ENCODE peak calls at places on chromosomes 7 and 10, in nine cellular contexts. One of them, this sample, is unnamed.

GRCh38 chr10:66822801-66823200 is 103.0 kb upstream of the LRRTM3 start:
- DNase-seq in GM12878: no peak
- DNase-seq in suprapubic skin: no peak
- DNase-seq in upper lobe of left lung: no peak
- DNase-seq in SK-N-SH: no peak
- DNase-seq in sigmoid colon: no peak
- DNase-seq in A549: no peak
- DNase-seq in K562: no peak
- DNase-seq in H1: peak
- DNase-seq in this sample: no peak

GRCh38 chr10:90443342-90443741 is 414.5 kb downstream of the HTR7 start:
- DNase-seq in GM12878: no peak
- DNase-seq in suprapubic skin: no peak
- DNase-seq in upper lobe of left lung: no peak
- DNase-seq in SK-N-SH: no peak
- DNase-seq in sigmoid colon: no peak
- DNase-seq in A549: no peak
- DNase-seq in K562: no peak
- DNase-seq in H1: no peak
- DNase-seq in this sample: no peak

GRCh38 chr7:36011588-36011965 is 141.5 kb upstream of the EEPD1 start:
- DNase-seq in GM12878: no peak
- DNase-seq in suprapubic skin: no peak
- DNase-seq in upper lobe of left lung: no peak
- DNase-seq in SK-N-SH: no peak
- DNase-seq in sigmoid colon: no peak
- DNase-seq in A549: no peak
- DNase-seq in K562: no peak
- DNase-seq in H1: no peak
- DNase-seq in this sample: no peak

GRCh38 chr10:12975266-12975665 is 26.2 kb downstream of the CCDC3 start:
- DNase-seq in GM12878: no peak
- DNase-seq in suprapubic skin: no peak
- DNase-seq in upper lobe of left lung: no peak
- DNase-seq in SK-N-SH: no peak
- DNase-seq in sigmoid colon: no peak
- DNase-seq in A549: peak
- DNase-seq in K562: no peak
- DNase-seq in H1: no peak
- DNase-seq in this sample: no peak

GRCh38 chr7:147245274-147245673 is 1128.7 kb downstream of the CNTNAP2 start:
- DNase-seq in GM12878: no peak
- DNase-seq in suprapubic skin: no peak
- DNase-seq in upper lobe of left lung: no peak
- DNase-seq in SK-N-SH: peak
- DNase-seq in sigmoid colon: no peak
- DNase-seq in A549: peak
- DNase-seq in K562: peak
- DNase-seq in H1: peak
- DNase-seq in this sample: no peak

GRCh38 chr7:117674617-117675016 is 194.8 kb downstream of the CFTR start:
- DNase-seq in GM12878: no peak
- DNase-seq in suprapubic skin: no peak
- DNase-seq in upper lobe of left lung: no peak
- DNase-seq in SK-N-SH: no peak
- DNase-seq in sigmoid colon: no peak
- DNase-seq in A549: no peak
- DNase-seq in K562: no peak
- DNase-seq in H1: no peak
- DNase-seq in this sample: no peak

GRCh38 chr7:130943336-130943901 is 209.4 kb upstream of the KLF14 start:
- DNase-seq in GM12878: no peak
- DNase-seq in suprapubic skin: no peak
- DNase-seq in upper lobe of left lung: no peak
- DNase-seq in SK-N-SH: no peak
- DNase-seq in sigmoid colon: no peak
- DNase-seq in A549: peak
- DNase-seq in K562: no peak
- DNase-seq in H1: no peak
- DNase-seq in this sample: no peak

GRCh38 chr7:156389116-156389692 is 251.4 kb upstream of the RNF32 start:
- DNase-seq in GM12878: no peak
- DNase-seq in suprapubic skin: no peak
- DNase-seq in upper lobe of left lung: peak
- DNase-seq in SK-N-SH: no peak
- DNase-seq in sigmoid colon: no peak
- DNase-seq in A549: no peak
- DNase-seq in K562: no peak
- DNase-seq in H1: no peak
- DNase-seq in this sample: no peak

GRCh38 chr7:149253665-149254064 is 8.3 kb upstream of the ZNF783 start:
- DNase-seq in GM12878: no peak
- DNase-seq in suprapubic skin: no peak
- DNase-seq in upper lobe of left lung: no peak
- DNase-seq in SK-N-SH: no peak
- DNase-seq in sigmoid colon: no peak
- DNase-seq in A549: no peak
- DNase-seq in K562: no peak
- DNase-seq in H1: no peak
- DNase-seq in this sample: no peak

GRCh38 chr7:149254181-149254858 is 7.7 kb upstream of the ZNF783 start:
- DNase-seq in GM12878: no peak
- DNase-seq in suprapubic skin: no peak
- DNase-seq in upper lobe of left lung: peak
- DNase-seq in SK-N-SH: no peak
- DNase-seq in sigmoid colon: no peak
- DNase-seq in A549: no peak
- DNase-seq in K562: no peak
- DNase-seq in H1: no peak
- DNase-seq in this sample: no peak

GRCh38 chr7:149256568-149256967 is 5.4 kb upstream of the ZNF783 start:
- DNase-seq in GM12878: no peak
- DNase-seq in suprapubic skin: no peak
- DNase-seq in upper lobe of left lung: no peak
- DNase-seq in SK-N-SH: no peak
- DNase-seq in sigmoid colon: no peak
- DNase-seq in A549: no peak
- DNase-seq in K562: no peak
- DNase-seq in H1: no peak
- DNase-seq in this sample: no peak

GRCh38 chr7:149255174-149255573 is 6.8 kb upstream of the ZNF783 start:
- DNase-seq in GM12878: no peak
- DNase-seq in suprapubic skin: no peak
- DNase-seq in upper lobe of left lung: no peak
- DNase-seq in SK-N-SH: no peak
- DNase-seq in sigmoid colon: no peak
- DNase-seq in A549: no peak
- DNase-seq in K562: no peak
- DNase-seq in H1: no peak
- DNase-seq in this sample: no peak

DNA sequence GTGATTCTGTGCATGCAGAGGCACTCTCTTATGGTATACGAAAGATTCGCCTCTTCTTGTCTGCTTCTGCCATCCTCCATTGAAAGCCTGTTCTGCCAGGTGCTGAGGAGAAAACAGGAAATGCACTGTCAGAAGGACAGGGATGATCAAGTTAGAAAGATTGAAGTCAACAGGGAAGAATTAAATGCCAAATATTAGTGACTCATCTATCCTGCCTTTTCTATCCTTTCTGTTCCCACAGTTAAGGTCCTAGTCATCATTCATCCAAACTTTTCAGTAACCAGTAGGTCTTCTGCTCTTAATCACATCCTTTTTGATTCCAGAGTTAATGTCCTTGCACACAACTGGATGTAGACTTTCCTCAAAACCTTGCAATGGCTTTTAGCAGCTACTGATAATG is 4.8 kb upstream of the ZNF783 start:
- DNase-seq in GM12878: no peak
- DNase-seq in suprapubic skin: no peak
- DNase-seq in upper lobe of left lung: no peak
- DNase-seq in SK-N-SH: no peak
- DNase-seq in sigmoid colon: no peak
- DNase-seq in A549: no peak
- DNase-seq in K562: no peak
- DNase-seq in H1: no peak
- DNase-seq in this sample: no peak
- TF ChIP-seq EP300 in GM12878: no peak
- TF ChIP-seq EP300 in suprapubic skin: no peak
- TF ChIP-seq EP300 in upper lobe of left lung: no peak
- TF ChIP-seq EP300 in SK-N-SH: no peak
- TF ChIP-seq EP300 in sigmoid colon: no peak
- TF ChIP-seq EP300 in A549: no peak
- TF ChIP-seq EP300 in K562: no peak
- TF ChIP-seq EP300 in H1: no peak
- TF ChIP-seq EP300 in this sample: no peak

DNA sequence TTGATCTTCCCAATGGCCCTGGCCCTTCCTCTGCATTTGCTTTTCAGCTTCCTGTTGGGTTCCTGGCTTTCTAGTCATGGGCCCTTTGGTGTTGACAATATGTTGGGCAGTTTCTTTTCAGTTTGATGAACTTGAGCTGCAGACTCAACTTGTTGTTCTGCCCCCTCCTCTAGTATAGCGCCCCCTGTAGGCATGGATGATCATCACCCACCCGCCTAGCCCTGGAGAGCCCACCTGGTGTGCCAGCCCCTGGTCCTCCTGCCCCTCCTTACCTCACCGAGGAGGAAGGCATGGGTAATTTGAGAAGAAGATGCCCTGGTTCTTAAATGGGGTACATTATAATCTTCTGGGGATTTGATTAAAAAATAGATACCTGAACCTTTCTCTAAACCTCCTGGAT is 271.2 kb downstream of the SNX10 start:
- DNase-seq in GM12878: no peak
- DNase-seq in suprapubic skin: no peak
- DNase-seq in upper lobe of left lung: no peak
- DNase-seq in SK-N-SH: no peak
- DNase-seq in sigmoid colon: no peak
- DNase-seq in A549: no peak
- DNase-seq in K562: no peak
- DNase-seq in H1: no peak
- DNase-seq in this sample: no peak
- TF ChIP-seq CTCF in GM12878: no peak
- TF ChIP-seq CTCF in suprapubic skin: no peak
- TF ChIP-seq CTCF in upper lobe of left lung: no peak
- TF ChIP-seq CTCF in SK-N-SH: peak
- TF ChIP-seq CTCF in sigmoid colon: no peak
- TF ChIP-seq CTCF in A549: no peak
- TF ChIP-seq CTCF in K562: no peak
- TF ChIP-seq CTCF in H1: peak
- TF ChIP-seq CTCF in this sample: no peak

GRCh38 chr10:112287844-112288243 is 4.6 kb downstream of the TECTB start:
- DNase-seq in GM12878: no peak
- DNase-seq in suprapubic skin: no peak
- DNase-seq in upper lobe of left lung: no peak
- DNase-seq in SK-N-SH: no peak
- DNase-seq in sigmoid colon: no peak
- DNase-seq in A549: no peak
- DNase-seq in K562: no peak
- DNase-seq in H1: no peak
- DNase-seq in this sample: no peak

GRCh38 chr10:112289373-112290053 is 6.3 kb downstream of the TECTB start:
- DNase-seq in GM12878: no peak
- DNase-seq in suprapubic skin: no peak
- DNase-seq in upper lobe of left lung: no peak
- DNase-seq in SK-N-SH: no peak
- DNase-seq in sigmoid colon: no peak
- DNase-seq in A549: no peak
- DNase-seq in K562: no peak
- DNase-seq in H1: no peak
- DNase-seq in this sample: no peak

GRCh38 chr10:112290054-112290373 is 6.8 kb downstream of the TECTB start:
- DNase-seq in GM12878: no peak
- DNase-seq in suprapubic skin: no peak
- DNase-seq in upper lobe of left lung: no peak
- DNase-seq in SK-N-SH: no peak
- DNase-seq in sigmoid colon: no peak
- DNase-seq in A549: no peak
- DNase-seq in K562: no peak
- DNase-seq in H1: no peak
- DNase-seq in this sample: no peak

GRCh38 chr10:112288526-112288925 is 5.3 kb downstream of the TECTB start:
- DNase-seq in GM12878: no peak
- DNase-seq in suprapubic skin: no peak
- DNase-seq in upper lobe of left lung: no peak
- DNase-seq in SK-N-SH: no peak
- DNase-seq in sigmoid colon: no peak
- DNase-seq in A549: no peak
- DNase-seq in K562: no peak
- DNase-seq in H1: no peak
- DNase-seq in this sample: no peak

DNA sequence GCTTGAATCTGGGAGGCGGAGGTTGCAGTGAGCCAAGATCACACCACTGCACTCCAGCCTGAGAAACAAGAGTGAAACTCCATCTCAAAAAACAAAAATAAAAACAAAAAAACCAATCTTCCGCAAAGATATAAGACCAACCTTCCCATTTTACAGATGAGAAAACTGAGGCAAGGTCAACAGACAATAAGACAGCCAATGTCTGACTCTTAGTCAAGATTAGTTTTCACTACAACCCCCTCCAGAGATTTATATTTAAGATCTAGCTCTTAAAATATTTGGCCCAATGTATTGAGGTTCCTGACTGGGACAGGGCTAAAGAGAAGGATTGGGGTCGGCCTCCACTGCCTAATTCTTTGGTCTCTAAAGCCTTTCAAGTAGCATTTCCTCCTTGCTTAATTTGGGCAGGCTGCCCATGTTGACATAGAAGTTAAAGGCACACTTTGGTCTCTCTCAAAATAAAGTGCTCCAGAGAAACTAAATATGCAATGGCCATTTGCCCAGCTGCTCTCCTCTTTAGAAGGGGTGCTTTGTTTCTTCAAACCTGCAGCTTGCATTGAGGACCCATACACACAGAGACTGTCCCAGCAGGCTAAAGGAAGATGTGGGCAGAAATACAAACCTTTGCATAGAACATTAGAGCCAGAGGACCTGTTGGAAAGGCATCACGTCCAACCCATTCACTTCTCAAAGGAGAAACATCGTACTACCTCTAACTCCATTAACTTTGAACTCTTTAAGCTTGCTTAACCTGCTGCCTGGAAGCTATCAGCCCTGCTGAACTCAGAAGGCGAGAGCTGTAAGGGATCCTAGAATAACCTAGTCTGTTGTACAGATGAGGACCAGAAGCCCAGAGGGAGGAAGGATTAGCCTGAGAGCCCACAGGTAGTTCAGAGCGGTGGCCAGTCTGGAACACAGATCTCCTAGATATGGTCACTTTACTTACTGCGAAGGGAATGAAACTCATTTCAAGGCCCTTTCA is 3.9 kb downstream of the TECTB start:
- DNase-seq in GM12878: no peak
- DNase-seq in suprapubic skin: no peak
- DNase-seq in upper lobe of left lung: no peak
- DNase-seq in SK-N-SH: no peak
- DNase-seq in sigmoid colon: no peak
- DNase-seq in A549: no peak
- DNase-seq in K562: no peak
- DNase-seq in H1: no peak
- DNase-seq in this sample: no peak
- TF ChIP-seq EP300 in GM12878: no peak
- TF ChIP-seq EP300 in suprapubic skin: no peak
- TF ChIP-seq EP300 in upper lobe of left lung: peak
- TF ChIP-seq EP300 in SK-N-SH: no peak
- TF ChIP-seq EP300 in sigmoid colon: no peak
- TF ChIP-seq EP300 in A549: no peak
- TF ChIP-seq EP300 in K562: no peak
- TF ChIP-seq EP300 in H1: no peak
- TF ChIP-seq EP300 in this sample: no peak

GRCh38 chr10:22712959-22713852 is 1.2 kb downstream of the PIP4K2A start:
- DNase-seq in GM12878: no peak
- DNase-seq in suprapubic skin: no peak
- DNase-seq in upper lobe of left lung: peak
- DNase-seq in SK-N-SH: peak
- DNase-seq in sigmoid colon: no peak
- DNase-seq in A549: no peak
- DNase-seq in K562: peak
- DNase-seq in H1: no peak
- DNase-seq in this sample: peak

GRCh38 chr10:22712246-22712958 is 2.0 kb downstream of the PIP4K2A start:
- DNase-seq in GM12878: no peak
- DNase-seq in suprapubic skin: no peak
- DNase-seq in upper lobe of left lung: no peak
- DNase-seq in SK-N-SH: no peak
- DNase-seq in sigmoid colon: no peak
- DNase-seq in A549: no peak
- DNase-seq in K562: no peak
- DNase-seq in H1: no peak
- DNase-seq in this sample: no peak

GRCh38 chr10:22710139-22710745 is 4.1 kb downstream of the PIP4K2A start:
- DNase-seq in GM12878: peak
- DNase-seq in suprapubic skin: no peak
- DNase-seq in upper lobe of left lung: no peak
- DNase-seq in SK-N-SH: no peak
- DNase-seq in sigmoid colon: no peak
- DNase-seq in A549: no peak
- DNase-seq in K562: no peak
- DNase-seq in H1: no peak
- DNase-seq in this sample: no peak

GRCh38 chr10:22708772-22709171 is 5.6 kb downstream of the PIP4K2A start:
- DNase-seq in GM12878: no peak
- DNase-seq in suprapubic skin: no peak
- DNase-seq in upper lobe of left lung: no peak
- DNase-seq in SK-N-SH: no peak
- DNase-seq in sigmoid colon: no peak
- DNase-seq in A549: no peak
- DNase-seq in K562: no peak
- DNase-seq in H1: no peak
- DNase-seq in this sample: no peak

GRCh38 chr10:22711373-22711772 is 3.0 kb downstream of the PIP4K2A start:
- DNase-seq in GM12878: no peak
- DNase-seq in suprapubic skin: no peak
- DNase-seq in upper lobe of left lung: no peak
- DNase-seq in SK-N-SH: no peak
- DNase-seq in sigmoid colon: no peak
- DNase-seq in A549: no peak
- DNase-seq in K562: no peak
- DNase-seq in H1: no peak
- DNase-seq in this sample: no peak
- TF ChIP-seq CTCF in GM12878: no peak
- TF ChIP-seq CTCF in suprapubic skin: no peak
- TF ChIP-seq CTCF in upper lobe of left lung: no peak
- TF ChIP-seq CTCF in SK-N-SH: no peak
- TF ChIP-seq CTCF in sigmoid colon: no peak
- TF ChIP-seq CTCF in A549: no peak
- TF ChIP-seq CTCF in K562: no peak
- TF ChIP-seq CTCF in H1: no peak
- TF ChIP-seq CTCF in this sample: no peak

This sample was measured in tibial nerve.